ENCODE peak calls at places on chromosomes 13 and 19, in four cellular contexts. L, N, C and P are unnamed samples.

GRCh38 chr13:110265341-110265681 is 41.6 kb downstream of the COL4A1 start:
- DNase-seq in N (no peak), L (no peak), C (no peak), P (no peak)

GRCh38 chr19:31314156-31314555 is 35.1 kb downstream of the TSHZ3 start:
- DNase-seq in N (no peak), L (no peak), C (no peak), P (no peak)

GRCh38 chr19:49890349-49891311 is 6.1 kb downstream of the IL4I1 start:
- DNase-seq in L (peak; percentile 57), N (peak; percentile 65), C (no peak), P (no peak)

GRCh38 chr19:11405846-11406643 is 13.1 kb downstream of the RGL3 start:
- DNase-seq in N (no peak), L (no peak), C (no peak), P (no peak)

GRCh38 chr19:17842663-17843313 is 5.0 kb downstream of the JAK3 start:
- DNase-seq in L (no peak), C (no peak), N (no peak), P (no peak)

GRCh38 chr13:36850790-36851438 is 31.9 kb downstream of the RFXAP start:
- DNase-seq in N (no peak), L (no peak), C (no peak), P (no peak)

GRCh38 chr13:97911311-97912138 is 42.0 kb upstream of the IPO5 start:
- DNase-seq in C (no peak), N (peak; percentile 45), L (no peak), P (no peak)

GRCh38 chr19:40200352-40201099 is 9.3 kb downstream of the MAP3K10 start:
- DNase-seq in L (no peak), N (no peak), C (no peak), P (no peak)

GRCh38 chr13:98200211-98200878 is 23.3 kb upstream of the RNF113B start:
- DNase-seq in L (no peak), C (no peak), N (no peak), P (no peak)

GRCh38 chr13:99871249-99871898 is 100.2 kb downstream of the ZIC5 start:
- DNase-seq in L (no peak), C (no peak), N (no peak), P (no peak)

GRCh38 chr19:40521276-40521675 is 54.5 kb downstream of the SPTBN4 start:
- DNase-seq in L (no peak), N (no peak), C (no peak), P (no peak)

GRCh38 chr13:33349314-33349995 is 63.9 kb upstream of the STARD13 start:
- DNase-seq in L (no peak), N (peak; percentile 46), C (no peak), P (no peak)

GRCh38 chr13:33349996-33350826 is 64.7 kb upstream of the STARD13 start:
- DNase-seq in C (peak; percentile 7), L (peak; percentile 66), N (peak; percentile 77), P (peak; percentile 48)

GRCh38 chr13:33352023-33352422 is 66.5 kb upstream of the STARD13 start:
- DNase-seq in N (no peak), C (no peak), L (no peak), P (no peak)

GRCh38 chr13:33352520-33352919 is 67.0 kb upstream of the STARD13 start:
- DNase-seq in N (peak; percentile 56), L (no peak), C (no peak), P (no peak)

GRCh38 chr13:33351324-33351723 is 65.8 kb upstream of the STARD13 start:
- DNase-seq in C (no peak), N (no peak), L (no peak), P (no peak)
- H3K4me1 ChIP-seq in C (no peaks in the 10 kb centered on the region), N (peaks cover 29% of the 10 kb centered on the region), L (peaks cover 14% of the 10 kb centered on the region), P (peaks cover 11% of the 10 kb centered on the region)

GRCh38 chr13:74101436-74101835 is 32.8 kb downstream of the KLF12 start:
- DNase-seq in C (no peak), N (no peak), L (no peak), P (no peak)
- H3K4me1 ChIP-seq in C (no peaks in the 10 kb centered on the region), N (peaks cover 4% of the 10 kb centered on the region), L (no peaks in the 10 kb centered on the region), P (no peaks in the 10 kb centered on the region)

GRCh38 chr13:59835569-59835968 is 328.2 kb downstream of the DIAPH3 start:
- DNase-seq in C (no peak), L (no peak), N (no peak), P (no peak)
- H3K4me1 ChIP-seq in C (no peaks in the 10 kb centered on the region), L (no peaks in the 10 kb centered on the region), N (no peaks in the 10 kb centered on the region), P (no peaks in the 10 kb centered on the region)

GRCh38 chr19:55660991-55661390 is 6.2 kb downstream of the U2AF2 start:
- DNase-seq in L (no peak), C (no peak), N (no peak), P (no peak)
- H3K4me1 ChIP-seq in L (peaks cover 43% of the 10 kb centered on the region), C (peaks cover 28% of the 10 kb centered on the region), N (peaks cover 31% of the 10 kb centered on the region), P (peaks cover 26% of the 10 kb centered on the region)

DNA sequence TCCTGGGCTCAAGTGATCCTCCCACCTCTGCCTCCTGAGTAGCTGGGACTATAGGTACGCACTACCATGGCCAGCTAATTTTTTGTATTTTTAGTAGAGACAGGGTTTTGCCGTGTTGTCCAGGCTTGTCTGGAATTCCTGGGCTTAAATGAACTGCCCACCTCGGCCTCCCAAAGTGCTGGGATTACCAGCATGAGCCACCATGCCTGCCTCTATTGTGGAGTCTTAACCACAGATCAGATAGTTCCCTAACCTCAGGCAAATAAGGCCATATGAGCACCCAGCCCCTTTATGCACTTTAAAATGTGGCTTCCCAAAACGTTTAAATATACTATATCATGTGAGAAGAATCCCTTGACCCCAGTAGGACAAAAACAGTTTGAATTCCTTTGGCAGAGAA is 16.4 kb downstream of the CNMD start:
- DNase-seq in N (no peak), C (no peak), L (no peak), P (no peak)
- H3K4me1 ChIP-seq in N (no peaks in the 10 kb centered on the region), C (no peaks in the 10 kb centered on the region), L (no peaks in the 10 kb centered on the region), P (no peaks in the 10 kb centered on the region)

GRCh38 chr19:55070755-55071502 is 4.7 kb upstream of the EPS8L1 start:
- DNase-seq in C (peak; percentile 36), L (peak; percentile 73), N (peak; percentile 26), P (peak; percentile 58)
- H3K4me1 ChIP-seq in C (no peaks in the 10 kb centered on the region), L (peaks cover 13% of the 10 kb centered on the region), N (peaks cover 18% of the 10 kb centered on the region), P (peaks cover 2% of the 10 kb centered on the region)